ENCODE peak calls at places on chromosomes 11 and 22, in eight cellular contexts. One of them, this sample, is unnamed.

GRCh38 chr22:36510966-36511881 is 4.4 kb upstream of the FOXRED2 start:
- DNase-seq in AG04449: no peak
- DNase-seq in left ventricle myocardium inferior: no peak
- DNase-seq in MM.1S: no peak
- DNase-seq in heart left ventricle: no peak
- DNase-seq in CD8-positive, alpha-beta T cell: peak; percentile 37
- DNase-seq in AG10803: peak; percentile 48
- DNase-seq in AG09309: no peak
- DNase-seq in this sample: peak; percentile 51

GRCh38 chr11:113234888-113235287 is 79.5 kb upstream of the TTC12 start:
- DNase-seq in AG04449: no peak
- DNase-seq in left ventricle myocardium inferior: no peak
- DNase-seq in MM.1S: no peak
- DNase-seq in heart left ventricle: no peak
- DNase-seq in CD8-positive, alpha-beta T cell: no peak
- DNase-seq in AG10803: no peak
- DNase-seq in AG09309: no peak
- DNase-seq in this sample: no peak

GRCh38 chr22:32281092-32281491 is 25.9 kb upstream of the SLC5A4 start:
- DNase-seq in AG04449: no peak
- DNase-seq in left ventricle myocardium inferior: no peak
- DNase-seq in MM.1S: no peak
- DNase-seq in heart left ventricle: no peak
- DNase-seq in CD8-positive, alpha-beta T cell: no peak
- DNase-seq in AG10803: peak; percentile 15
- DNase-seq in AG09309: no peak
- DNase-seq in this sample: peak; percentile 65

GRCh38 chr11:68381716-68382115 is 69.3 kb downstream of the LRP5 start:
- DNase-seq in AG04449: no peak
- DNase-seq in left ventricle myocardium inferior: no peak
- DNase-seq in MM.1S: no peak
- DNase-seq in heart left ventricle: no peak
- DNase-seq in CD8-positive, alpha-beta T cell: no peak
- DNase-seq in AG10803: no peak
- DNase-seq in AG09309: no peak
- DNase-seq in this sample: no peak

GRCh38 chr11:116563028-116563712 is 209.6 kb downstream of the BUD13 start:
- DNase-seq in AG04449: no peak
- DNase-seq in left ventricle myocardium inferior: no peak
- DNase-seq in MM.1S: no peak
- DNase-seq in heart left ventricle: peak; percentile 29
- DNase-seq in CD8-positive, alpha-beta T cell: no peak
- DNase-seq in AG10803: peak; percentile 58
- DNase-seq in AG09309: no peak
- DNase-seq in this sample: peak; percentile 44

GRCh38 chr11:73961321-73961720 is 10.5 kb downstream of the DNAJB13 start:
- DNase-seq in AG04449: no peak
- DNase-seq in left ventricle myocardium inferior: no peak
- DNase-seq in MM.1S: no peak
- DNase-seq in heart left ventricle: no peak
- DNase-seq in CD8-positive, alpha-beta T cell: no peak
- DNase-seq in AG10803: peak; percentile 61
- DNase-seq in AG09309: no peak
- DNase-seq in this sample: no peak

GRCh38 chr11:35006389-35007128 is 90.1 kb downstream of the PDHX start:
- DNase-seq in AG04449: no peak
- DNase-seq in left ventricle myocardium inferior: no peak
- DNase-seq in MM.1S: peak; percentile 85
- DNase-seq in heart left ventricle: no peak
- DNase-seq in CD8-positive, alpha-beta T cell: no peak
- DNase-seq in AG10803: no peak
- DNase-seq in AG09309: no peak
- DNase-seq in this sample: peak; percentile 40

GRCh38 chr22:41925783-41926460 is 684 bp downstream of the TNFRSF13C start:
- DNase-seq in AG04449: no peak
- DNase-seq in left ventricle myocardium inferior: peak; percentile 67
- DNase-seq in MM.1S: peak; percentile 54
- DNase-seq in heart left ventricle: peak; percentile 65
- DNase-seq in CD8-positive, alpha-beta T cell: peak; percentile 85
- DNase-seq in AG10803: peak; percentile 24
- DNase-seq in AG09309: no peak
- DNase-seq in this sample: peak; percentile 12

GRCh38 chr11:62105611-62106245 is 18.1 kb upstream of the INCENP start:
- DNase-seq in AG04449: no peak
- DNase-seq in left ventricle myocardium inferior: no peak
- DNase-seq in MM.1S: no peak
- DNase-seq in heart left ventricle: no peak
- DNase-seq in CD8-positive, alpha-beta T cell: no peak
- DNase-seq in AG10803: peak; percentile 77
- DNase-seq in AG09309: no peak
- DNase-seq in this sample: no peak

GRCh38 chr11:17790453-17790852 is 55.9 kb downstream of the KCNC1 start:
- DNase-seq in AG04449: no peak
- DNase-seq in left ventricle myocardium inferior: no peak
- DNase-seq in MM.1S: no peak
- DNase-seq in heart left ventricle: no peak
- DNase-seq in CD8-positive, alpha-beta T cell: no peak
- DNase-seq in AG10803: peak; percentile 9
- DNase-seq in AG09309: no peak
- DNase-seq in this sample: peak; percentile 54

GRCh38 chr11:1303196-1303821 is 6.1 kb downstream of the TOLLIP start:
- DNase-seq in AG04449: no peak
- DNase-seq in left ventricle myocardium inferior: no peak
- DNase-seq in MM.1S: no peak
- DNase-seq in heart left ventricle: no peak
- DNase-seq in CD8-positive, alpha-beta T cell: no peak
- DNase-seq in AG10803: no peak
- DNase-seq in AG09309: no peak
- DNase-seq in this sample: no peak

GRCh38 chr11:1510928-1511327 is 24.3 kb upstream of the MOB2 start:
- DNase-seq in AG04449: no peak
- DNase-seq in left ventricle myocardium inferior: peak; percentile 0
- DNase-seq in MM.1S: no peak
- DNase-seq in heart left ventricle: no peak
- DNase-seq in CD8-positive, alpha-beta T cell: no peak
- DNase-seq in AG10803: no peak
- DNase-seq in AG09309: no peak
- DNase-seq in this sample: no peak

GRCh38 chr11:59669611-59670009 is 773 bp upstream of the PATL1 start:
- DNase-seq in AG04449: peak; percentile 16
- DNase-seq in left ventricle myocardium inferior: peak; percentile 42
- DNase-seq in MM.1S: no peak
- DNase-seq in heart left ventricle: peak; percentile 57
- DNase-seq in CD8-positive, alpha-beta T cell: no peak
- DNase-seq in AG10803: peak; percentile 74
- DNase-seq in AG09309: no peak
- DNase-seq in this sample: no peak

GRCh38 chr22:23598805-23599518 is 18.9 kb upstream of the IGLL1 start:
- DNase-seq in AG04449: no peak
- DNase-seq in left ventricle myocardium inferior: no peak
- DNase-seq in MM.1S: no peak
- DNase-seq in heart left ventricle: no peak
- DNase-seq in CD8-positive, alpha-beta T cell: no peak
- DNase-seq in AG10803: no peak
- DNase-seq in AG09309: no peak
- DNase-seq in this sample: no peak

GRCh38 chr11:17898071-17898470 is 114.8 kb downstream of the SERGEF start:
- DNase-seq in AG04449: no peak
- DNase-seq in left ventricle myocardium inferior: no peak
- DNase-seq in MM.1S: no peak
- DNase-seq in heart left ventricle: no peak
- DNase-seq in CD8-positive, alpha-beta T cell: no peak
- DNase-seq in AG10803: no peak
- DNase-seq in AG09309: no peak
- DNase-seq in this sample: no peak

GRCh38 chr22:50532353-50532700 is 2.5 kb upstream of the TYMP start:
- DNase-seq in AG04449: no peak
- DNase-seq in left ventricle myocardium inferior: no peak
- DNase-seq in MM.1S: no peak
- DNase-seq in heart left ventricle: peak; percentile 54
- DNase-seq in CD8-positive, alpha-beta T cell: no peak
- DNase-seq in AG10803: no peak
- DNase-seq in AG09309: no peak
- DNase-seq in this sample: no peak
- H3K4me3 ChIP-seq in AG04449: peak overlapping the region; percentile 44
- H3K4me3 ChIP-seq in left ventricle myocardium inferior: peak overlapping the region; percentile 74
- H3K4me3 ChIP-seq in MM.1S: no peak overlapping the region
- H3K4me3 ChIP-seq in heart left ventricle: peak overlapping the region; percentile 65
- H3K4me3 ChIP-seq in CD8-positive, alpha-beta T cell: peak overlapping the region; percentile 64
- H3K4me3 ChIP-seq in AG10803: peak overlapping the region; percentile 66
- H3K4me3 ChIP-seq in AG09309: peak overlapping the region; percentile 52
- H3K4me3 ChIP-seq in this sample: peak overlapping the region; percentile 16

DNA sequence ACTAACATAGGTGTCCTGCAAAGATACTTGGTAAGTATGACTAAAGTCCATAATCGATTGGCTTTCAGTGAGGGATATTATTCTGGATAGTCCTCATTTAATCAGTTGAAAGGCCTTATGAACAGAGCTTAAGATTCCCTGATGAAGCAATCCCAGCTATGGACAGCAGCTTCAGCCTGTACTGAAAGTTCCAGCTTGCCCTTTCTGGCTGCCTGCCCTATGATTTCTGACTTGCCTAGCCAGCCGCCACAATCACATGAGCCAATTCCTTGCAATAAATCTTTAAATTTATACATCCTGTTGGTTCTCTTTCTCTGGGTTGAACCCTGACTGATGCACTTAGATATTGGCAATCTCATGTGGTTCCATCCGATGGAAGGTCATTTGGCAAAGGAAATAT is 759.0 kb upstream of the API5 start:
- DNase-seq in AG04449: no peak
- DNase-seq in left ventricle myocardium inferior: no peak
- DNase-seq in MM.1S: no peak
- DNase-seq in heart left ventricle: no peak
- DNase-seq in CD8-positive, alpha-beta T cell: no peak
- DNase-seq in AG10803: no peak
- DNase-seq in AG09309: no peak
- DNase-seq in this sample: no peak
- TF ChIP-seq CTCF in AG04449: no peak
- TF ChIP-seq CTCF in left ventricle myocardium inferior: no peak
- TF ChIP-seq CTCF in MM.1S: no peak
- TF ChIP-seq CTCF in heart left ventricle: no peak
- TF ChIP-seq CTCF in CD8-positive, alpha-beta T cell: no peak
- TF ChIP-seq CTCF in AG10803: no peak
- TF ChIP-seq CTCF in AG09309: no peak
- TF ChIP-seq CTCF in this sample: no peak

DNA sequence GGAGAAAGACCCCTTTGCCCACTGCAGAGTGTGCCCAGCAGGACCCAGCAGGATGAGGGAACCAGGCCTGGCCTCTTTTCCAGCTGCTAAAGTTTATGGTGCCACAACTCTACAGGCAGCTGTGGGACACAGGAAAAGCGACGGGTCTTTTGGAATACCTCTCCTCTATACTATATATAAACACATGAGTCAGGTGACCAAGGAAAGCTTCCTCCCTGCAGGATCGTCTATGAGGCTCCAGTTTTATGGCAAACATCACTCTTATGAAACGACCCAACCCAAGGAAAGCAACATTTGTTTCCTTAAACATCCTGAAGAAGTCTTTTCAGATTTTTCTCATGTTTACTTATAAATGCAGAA is 102.8 kb upstream of the AKIP1 start:
- DNase-seq in AG04449: no peak
- DNase-seq in left ventricle myocardium inferior: no peak
- DNase-seq in MM.1S: no peak
- DNase-seq in heart left ventricle: no peak
- DNase-seq in CD8-positive, alpha-beta T cell: no peak
- DNase-seq in AG10803: no peak
- DNase-seq in AG09309: no peak
- DNase-seq in this sample: no peak
- H3K4me3 ChIP-seq in AG04449: peak overlapping the region; percentile 81
- H3K4me3 ChIP-seq in left ventricle myocardium inferior: peak overlapping the region; percentile 78
- H3K4me3 ChIP-seq in MM.1S: no peak overlapping the region
- H3K4me3 ChIP-seq in heart left ventricle: peak overlapping the region; percentile 65
- H3K4me3 ChIP-seq in CD8-positive, alpha-beta T cell: no peak overlapping the region
- H3K4me3 ChIP-seq in AG10803: peak overlapping the region; percentile 89
- H3K4me3 ChIP-seq in AG09309: peak overlapping the region; percentile 37
- H3K4me3 ChIP-seq in this sample: peak overlapping the region; percentile 65

DNA sequence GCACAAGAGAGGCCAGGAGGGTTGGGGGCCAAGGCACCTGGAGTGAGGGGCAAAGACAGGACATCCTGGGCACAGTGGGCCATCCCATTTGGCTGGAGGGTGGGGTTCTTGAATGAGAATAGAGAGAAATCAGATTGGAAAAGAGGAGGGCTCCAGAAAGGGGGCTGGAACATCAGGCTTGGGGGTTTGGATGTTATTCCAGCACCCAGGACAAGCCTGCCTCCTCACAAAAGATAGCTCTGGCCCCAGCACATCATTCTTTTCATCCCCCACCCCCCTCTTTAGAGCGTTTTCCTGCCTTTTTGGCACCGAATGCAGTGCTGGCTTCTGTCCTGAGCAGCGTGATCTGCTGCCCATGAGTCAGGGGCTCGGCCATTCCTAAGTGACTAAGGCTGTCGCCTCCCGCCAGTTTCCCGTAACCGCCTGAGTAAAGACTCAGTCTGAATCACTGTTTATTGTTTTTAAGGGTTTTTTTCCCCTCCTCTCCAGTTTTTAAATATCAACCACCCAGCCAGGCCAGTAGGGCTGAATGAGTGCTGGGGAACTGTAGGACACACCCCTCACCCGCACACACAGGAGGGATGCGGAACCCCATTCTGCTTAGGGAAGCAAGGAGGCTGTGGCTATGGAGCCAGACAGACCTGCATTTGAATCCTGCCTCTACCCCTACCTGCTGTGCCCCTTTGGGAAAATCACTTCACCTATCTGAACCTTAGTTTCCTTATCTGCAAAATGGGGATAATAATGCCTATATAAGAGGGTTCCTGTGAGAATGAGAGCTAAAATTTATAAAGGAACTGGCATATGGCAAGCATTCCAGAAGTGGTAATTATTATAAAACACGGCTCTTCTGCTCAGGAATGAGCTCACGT is 32.4 kb upstream of the NAV2 start:
- DNase-seq in AG04449: peak; percentile 91
- DNase-seq in left ventricle myocardium inferior: peak; percentile 82
- DNase-seq in MM.1S: no peak
- DNase-seq in heart left ventricle: peak; percentile 85
- DNase-seq in CD8-positive, alpha-beta T cell: no peak
- DNase-seq in AG10803: peak; percentile 96
- DNase-seq in AG09309: peak; percentile 85
- DNase-seq in this sample: peak; percentile 98
- TF ChIP-seq CTCF in AG04449: peak; percentile 14
- TF ChIP-seq CTCF in left ventricle myocardium inferior: peak; percentile 20
- TF ChIP-seq CTCF in MM.1S: no peak
- TF ChIP-seq CTCF in heart left ventricle: no peak
- TF ChIP-seq CTCF in CD8-positive, alpha-beta T cell: no peak
- TF ChIP-seq CTCF in AG10803: peak; percentile 24
- TF ChIP-seq CTCF in AG09309: no peak
- TF ChIP-seq CTCF in this sample: no peak